ENCODE peak calls at places on chromosomes 12 and 14, in four cellular contexts. Z is IMR-90, I is H1, X is H9. Y is an unnamed sample.

GRCh38 chr12:54239568-54239967 is 40.4 kb downstream of the CBX5 start:
- DNase-seq in Z (no peak), I (no peak), X (no peak), Y (no peak)

GRCh38 chr14:43147480-43147879 is 1359.6 kb downstream of the FSCB start:
- DNase-seq in Z (peak), I (no peak), X (no peak), Y (no peak)

GRCh38 chr14:79842270-79842669 is 369.0 kb downstream of the DIO2 start:
- DNase-seq in Z (peak), I (no peak), X (no peak), Y (peak)

GRCh38 chr12:77571768-77572167 is 258.9 kb upstream of the NAV3 start:
- DNase-seq in Z (no peak), I (no peak), X (no peak), Y (no peak)

GRCh38 chr12:12561305-12562015 is 1.2 kb downstream of the DUSP16 start:
- DNase-seq in Z (peak), I (no peak), X (peak), Y (peak)

GRCh38 chr12:124509676-124510300 is 57.6 kb downstream of the NCOR2 start:
- DNase-seq in Z (peak), I (no peak), X (peak), Y (peak)

GRCh38 chr14:103260629-103261124 is 73.4 kb upstream of the EIF5 start:
- DNase-seq in Z (peak), I (no peak), X (no peak), Y (no peak)

GRCh38 chr12:104626069-104626690 is 169.4 kb downstream of the CHST11 start:
- DNase-seq in Z (no peak), I (no peak), X (no peak), Y (no peak)

GRCh38 chr12:553216-554000 is 93.7 kb downstream of the B4GALNT3 start:
- DNase-seq in Z (no peak), I (no peak), X (no peak), Y (no peak)

GRCh38 chr14:50533806-50534205 is 1.4 kb upstream of the MAP4K5 start:
- DNase-seq in Z (peak), I (no peak), X (no peak), Y (no peak)

GRCh38 chr14:89428556-89429196 is 11.6 kb upstream of the FOXN3 start:
- DNase-seq in Z (peak), I (no peak), X (peak), Y (peak)

GRCh38 chr12:79366374-79366773 is 324.4 kb downstream of the PAWR start:
- DNase-seq in Z (no peak), I (no peak), X (no peak), Y (peak)

GRCh38 chr12:32494676-32495075 is 95.3 kb downstream of the FGD4 start:
- DNase-seq in Z (no peak), I (no peak), X (no peak), Y (peak)
- H3K18ac ChIP-seq in Z (no peak), I (no peak), X (no peak), Y (no peak)

GRCh38 chr14:51855234-51855633 is 5.2 kb upstream of the GNG2 start:
- DNase-seq in Z (peak), I (no peak), X (no peak), Y (no peak)
- H4K5ac ChIP-seq in Z (no peak), I (no peak), X (no peak), Y (no peak)

GRCh38 chr14:54761835-54762234 is 140.8 kb downstream of the GCH1 start:
- DNase-seq in Z (no peak), I (no peak), X (no peak), Y (no peak)
- H3K23ac ChIP-seq in Z (peak), I (no peak), X (no peak), Y (no peak)

GRCh38 chr12:1864456-1864855 is 44.1 kb downstream of the LRTM2 start:
- DNase-seq in Z (no peak), I (no peak), X (peak), Y (no peak)

GRCh38 chr12:1865284-1865866 is 45.0 kb downstream of the LRTM2 start:
- DNase-seq in Z (no peak), I (no peak), X (peak), Y (no peak)

GRCh38 chr12:1869145-1869544 is 48.8 kb downstream of the LRTM2 start:
- DNase-seq in Z (no peak), I (no peak), X (peak), Y (no peak)

GRCh38 chr12:1863823-1864222 is 43.5 kb downstream of the LRTM2 start:
- DNase-seq in Z (no peak), I (no peak), X (peak), Y (no peak)

DNA sequence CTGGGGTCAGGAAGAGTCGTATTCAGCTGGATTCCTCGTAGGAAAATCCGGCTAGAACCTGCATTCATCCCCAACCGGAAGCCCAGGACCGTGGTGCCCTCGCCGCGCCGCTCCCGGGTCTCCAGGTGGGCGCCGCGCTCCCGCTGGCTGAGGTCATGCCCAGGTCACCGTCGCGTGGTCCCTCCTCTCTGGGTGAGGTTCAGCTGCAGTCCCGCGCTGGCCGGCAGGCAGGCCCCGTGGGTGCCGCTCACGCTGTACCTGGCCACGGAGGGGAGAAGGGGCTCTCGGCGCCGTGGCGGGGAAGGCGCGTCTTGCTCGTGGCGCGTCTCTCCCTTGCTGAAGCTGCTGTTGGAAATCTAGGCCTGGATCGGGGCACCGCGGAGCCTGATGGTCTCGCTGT is 44.5 kb downstream of the LRTM2 start:
- DNase-seq in Z (no peak), I (no peak), X (peak), Y (no peak)
- H3K18ac ChIP-seq in Z (no peak), I (no peak), X (no peak), Y (no peak)

DNA sequence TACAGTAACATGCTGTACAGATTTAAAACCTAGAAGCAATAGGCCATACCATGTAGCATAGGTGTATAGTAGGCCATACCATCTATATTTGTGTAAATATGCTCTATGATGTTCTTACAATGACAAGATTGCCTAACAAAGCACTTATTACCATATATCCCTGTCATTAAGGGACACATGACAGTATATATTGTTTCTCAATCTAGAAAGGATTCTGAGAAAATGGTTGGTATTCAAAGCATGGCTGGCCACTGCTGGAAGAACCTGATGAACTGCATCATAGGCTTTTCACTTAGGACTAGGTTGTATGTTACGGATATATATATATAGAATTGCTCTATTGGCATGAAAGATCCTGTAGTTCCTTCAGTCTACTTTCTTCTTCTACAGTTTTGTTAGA is 125.2 kb upstream of the SLC38A2 start:
- DNase-seq in Z (no peak), I (no peak), X (no peak), Y (no peak)
- H4K5ac ChIP-seq in Z (no peak), I (no peak), X (no peak), Y (no peak)

GRCh38 chr14:61681413-61681812 is 13.9 kb upstream of the HIF1A start:
- DNase-seq in Z (no peak), I (no peak), X (no peak), Y (no peak)
- H3K23ac ChIP-seq in Z (no peak), I (no peak), X (no peak), Y (no peak)

GRCh38 chr14:100881211-100882025 is 22.1 kb downstream of the RTL1 start:
- DNase-seq in Z (no peak), I (no peak), X (no peak), Y (no peak)
- H3K18ac ChIP-seq in Z (no peak), I (no peak), X (no peak), Y (no peak)

DNA sequence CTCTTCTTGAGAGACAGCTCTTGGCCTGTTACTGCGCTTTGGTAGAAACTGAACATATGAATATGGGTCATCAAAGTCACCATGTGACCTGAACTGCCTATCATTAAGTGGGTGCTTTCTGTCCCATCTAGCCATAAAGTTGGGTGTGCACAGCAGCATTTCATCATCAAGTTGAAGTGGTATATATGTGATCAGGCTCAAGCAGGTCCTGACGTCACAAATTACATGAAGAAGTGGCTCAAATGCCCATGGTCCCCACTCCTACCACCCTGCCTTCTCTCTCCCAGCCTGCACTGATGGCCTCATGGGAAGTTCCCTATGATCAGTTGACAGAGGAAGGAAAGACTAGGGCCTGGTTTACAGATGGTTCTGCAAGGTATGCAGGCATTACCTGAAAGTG is 308.8 kb upstream of the MGAT4C start:
- DNase-seq in Z (no peak), I (no peak), X (no peak), Y (no peak)
- H4K5ac ChIP-seq in Z (no peak), I (no peak), X (no peak), Y (no peak)